ENCODE peak calls at places on chromosome 3, in five cellular contexts. Z is lower lobe of right lung, F is HCT116, T is ovary, O is transverse colon. D is an unnamed sample. For H3K4me1 and H3K36me3, the result is how much of the 10 kb centered on the place peaks cover.

GRCh38 chr3:157274644-157275137 is 114.7 kb upstream of the CCNL1 start:
- DNase-seq in Z (no peak), O (no peak), T (no peak), F (no peak), D (no peak)

GRCh38 chr3:108554913-108555571 is 34.2 kb downstream of the CIP2A start:
- DNase-seq in O (no peak), Z (no peak), F (no peak), T (no peak), D (no peak)

GRCh38 chr3:185733980-185734724 is 90.7 kb downstream of the IGF2BP2 start:
- DNase-seq in F (peak), T (peak), O (peak), Z (no peak), D (peak)

GRCh38 chr3:40620151-40620550 is 95.4 kb downstream of the ZNF621 start:
- DNase-seq in F (no peak), O (no peak), Z (no peak), T (no peak), D (peak)

GRCh38 chr3:45597166-45597565 is 2.6 kb downstream of the LIMD1 start:
- DNase-seq in F (no peak), Z (peak), T (no peak), O (peak), D (peak)

GRCh38 chr3:65893631-65894030 is 145.1 kb downstream of the MAGI1 start:
- DNase-seq in O (no peak), F (no peak), T (no peak), Z (no peak), D (no peak)

GRCh38 chr3:187610926-187611545 is 59.2 kb downstream of the SST start:
- DNase-seq in O (no peak), F (no peak), Z (no peak), T (no peak), D (no peak)

GRCh38 chr3:84108442-84108971 is 850.3 kb upstream of the CADM2 start:
- DNase-seq in T (no peak), Z (no peak), O (no peak), F (no peak), D (no peak)

GRCh38 chr3:39473452-39474125 is 6.1 kb downstream of the MOBP start:
- DNase-seq in Z (no peak), O (no peak), T (no peak), F (no peak), D (no peak)

GRCh38 chr3:171712168-171712938 is 97.9 kb downstream of the PLD1 start:
- DNase-seq in T (no peak), Z (no peak), O (no peak), F (no peak), D (no peak)

GRCh38 chr3:150235799-150236198 is 172.3 kb upstream of the TSC22D2 start:
- DNase-seq in T (no peak), Z (no peak), O (no peak), F (no peak), D (no peak)

GRCh38 chr3:68234118-68234780 is 579.8 kb upstream of the SUCLG2 start:
- DNase-seq in F (no peak), Z (no peak), T (no peak), O (no peak), D (no peak)

GRCh38 chr3:45677045-45677436 is 12.2 kb upstream of the SACM1L start:
- DNase-seq in F (no peak), O (peak), Z (no peak), T (peak), D (peak)

GRCh38 chr3:129595544-129596193 is 10.8 kb downstream of the PLXND1 start:
- DNase-seq in T (no peak), F (no peak), O (no peak), Z (no peak), D (no peak)

GRCh38 chr3:140832883-140833282 is 108.8 kb upstream of the SLC25A36 start:
- DNase-seq in Z (no peak), O (no peak), F (no peak), T (no peak), D (no peak)

GRCh38 chr3:147930417-147930816 is 521.3 kb downstream of the ZIC1 start:
- DNase-seq in O (no peak), Z (no peak), T (no peak), F (no peak), D (no peak)

GRCh38 chr3:147945968-147946519 is 536.9 kb downstream of the ZIC1 start:
- DNase-seq in F (peak), O (peak), T (no peak), Z (no peak), D (peak)

GRCh38 chr3:8571256-8571655 is 69.6 kb downstream of the LMCD1 start:
- DNase-seq in F (no peak), O (no peak), Z (no peak), T (no peak), D (no peak)

GRCh38 chr3:7682822-7683229 is 818.8 kb upstream of the LMCD1 start:
- DNase-seq in F (peak), O (no peak), Z (peak), T (no peak), D (no peak)

GRCh38 chr3:107600784-107601183 is 78.0 kb downstream of the BBX start:
- DNase-seq in F (no peak), O (no peak), Z (no peak), T (no peak), D (no peak)

GRCh38 chr3:64318670-64319271 is 93.5 kb upstream of the PRICKLE2 start:
- DNase-seq in Z (no peak), F (no peak), O (no peak), T (no peak), D (peak)

GRCh38 chr3:60399295-60399694 is 852.0 kb downstream of the FHIT start:
- DNase-seq in O (no peak), Z (no peak), F (no peak), T (no peak), D (no peak)

GRCh38 chr3:111737712-111738097 is 121.4 kb upstream of the PHLDB2 start:
- DNase-seq in Z (no peak), O (peak), F (no peak), T (peak), D (no peak)
- H3K4me1 ChIP-seq in Z (under half), O (under half), F (half or more), T (under half), D (under half)

DNA sequence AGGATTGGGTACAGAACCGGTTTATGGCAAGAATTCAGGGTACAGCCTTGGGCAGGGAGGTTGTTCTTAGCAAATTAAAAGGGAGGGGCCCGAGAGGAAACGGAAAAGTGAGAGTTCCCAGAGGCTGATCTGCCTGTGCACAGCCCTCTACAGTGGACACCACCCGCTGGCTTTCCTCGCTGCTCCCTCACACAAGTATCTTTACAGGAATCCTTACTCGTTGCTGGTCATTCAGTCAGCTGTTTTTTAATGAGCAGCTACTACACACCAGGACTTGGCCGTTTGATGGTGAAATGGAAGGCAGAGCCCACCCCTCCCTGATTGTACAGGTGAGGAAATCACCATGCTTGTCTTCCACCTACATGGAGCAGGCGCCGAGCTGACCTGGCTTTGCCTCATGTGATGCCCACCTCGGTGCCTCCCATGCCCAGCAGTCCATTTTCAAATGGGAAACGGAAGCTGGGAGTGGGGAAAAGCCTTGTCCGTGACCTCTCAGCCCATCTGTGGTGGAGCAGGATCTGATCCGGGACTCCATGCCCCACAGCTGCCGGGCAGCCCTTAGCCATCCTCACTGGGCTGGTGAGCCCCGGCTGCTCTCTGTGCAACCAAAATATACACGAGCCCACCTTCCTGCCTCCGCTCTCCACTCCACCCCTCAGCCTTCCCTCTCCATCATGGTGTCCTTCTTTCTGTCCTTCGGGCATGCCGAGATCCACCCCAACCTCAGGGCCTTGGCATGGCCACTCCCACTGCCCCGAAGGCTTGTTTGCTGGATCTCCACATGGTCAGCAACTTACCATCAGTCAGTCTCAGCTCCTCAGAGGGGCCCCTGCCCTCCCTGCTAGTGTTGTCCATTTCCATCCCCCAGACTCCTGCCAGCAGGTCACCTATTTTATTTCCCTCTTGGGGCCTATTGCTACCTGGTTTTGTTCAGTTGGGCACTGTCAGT is 33.3 kb upstream of the FGD5 start:
- DNase-seq in T (no peak), F (no peak), O (no peak), Z (no peak), D (no peak)
- H3K36me3 ChIP-seq in T (under half), F (under half), O (under half), Z (under half), D (under half)

GRCh38 chr3:49120438-49121135 is at the start of gene USP19:
- DNase-seq in O (peak), Z (peak), T (peak), F (peak), D (peak)

GRCh38 chr3:49120096-49120437 is 556 bp downstream of the USP19 start:
- DNase-seq in O (no peak), F (no peak), T (no peak), Z (no peak), D (no peak)

GRCh38 chr3:49122886-49123545 is 2.4 kb upstream of the USP19 start:
- DNase-seq in O (no peak), Z (no peak), F (no peak), T (peak), D (no peak)

GRCh38 chr3:49122022-49122421 is 1.4 kb upstream of the USP19 start:
- DNase-seq in O (no peak), Z (no peak), T (no peak), F (no peak), D (no peak)

GRCh38 chr3:49121244-49121671 is 635 bp upstream of the USP19 start:
- DNase-seq in T (no peak), O (no peak), F (no peak), Z (no peak), D (no peak)
- H3K27ac ChIP-seq in T (peak), O (peak), F (peak), Z (peak), D (peak)

DNA sequence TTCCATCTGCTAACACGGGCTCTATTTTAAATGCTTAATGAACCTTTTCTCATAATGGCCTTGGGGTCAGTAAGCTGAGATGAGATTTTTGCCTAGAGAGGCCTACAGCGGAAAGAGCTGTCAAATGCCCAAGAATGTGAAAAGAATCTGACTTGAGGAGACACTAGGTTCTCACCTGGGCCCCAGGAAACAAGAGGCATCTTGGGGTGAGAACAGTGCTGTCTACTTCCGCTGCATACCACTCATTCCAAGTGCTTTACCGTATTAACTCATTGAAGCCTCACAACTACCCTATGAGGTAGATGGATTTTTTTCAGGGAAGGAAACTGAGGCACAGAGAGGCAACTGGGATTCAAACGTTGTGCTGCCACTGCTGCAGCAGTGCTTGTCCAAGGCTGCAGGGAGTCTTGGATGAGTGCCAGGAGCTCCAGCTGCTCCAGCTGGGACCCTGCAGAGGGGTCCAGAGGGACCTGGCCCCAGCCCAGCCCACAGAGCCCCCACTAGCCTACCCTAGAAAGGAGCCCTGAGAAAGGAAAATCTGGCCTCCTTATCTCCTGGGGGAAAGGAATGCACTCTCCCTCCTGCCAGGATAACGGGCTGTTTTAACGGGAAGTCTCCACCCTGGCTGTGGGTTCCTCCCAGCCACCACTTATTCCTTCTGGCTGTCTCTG is 68.4 kb downstream of the SLC12A8 start:
- DNase-seq in O (no peak), Z (no peak), F (no peak), T (peak), D (no peak)
- H3K4me1 ChIP-seq in O (under half), Z (half or more), F (under half), T (under half), D (under half)

GRCh38 chr3:113277414-113277813 is 66.1 kb downstream of the BOC start:
- DNase-seq in T (no peak), O (no peak), F (no peak), Z (no peak), D (no peak)

GRCh38 chr3:113278599-113278955 is 67.2 kb downstream of the BOC start:
- DNase-seq in T (no peak), Z (no peak), F (no peak), O (no peak), D (no peak)

GRCh38 chr3:113276581-113277080 is 65.3 kb downstream of the BOC start:
- DNase-seq in T (no peak), F (no peak), O (no peak), Z (no peak), D (no peak)

GRCh38 chr3:113277886-113278598 is 66.7 kb downstream of the BOC start:
- DNase-seq in F (no peak), O (no peak), Z (no peak), T (no peak), D (no peak)

GRCh38 chr3:113279686-113280085 is 68.3 kb downstream of the BOC start:
- DNase-seq in O (no peak), Z (no peak), T (no peak), F (no peak), D (no peak)
- H3K36me3 ChIP-seq in O (under half), Z (under half), T (under half), F (under half), D (under half)

DNA sequence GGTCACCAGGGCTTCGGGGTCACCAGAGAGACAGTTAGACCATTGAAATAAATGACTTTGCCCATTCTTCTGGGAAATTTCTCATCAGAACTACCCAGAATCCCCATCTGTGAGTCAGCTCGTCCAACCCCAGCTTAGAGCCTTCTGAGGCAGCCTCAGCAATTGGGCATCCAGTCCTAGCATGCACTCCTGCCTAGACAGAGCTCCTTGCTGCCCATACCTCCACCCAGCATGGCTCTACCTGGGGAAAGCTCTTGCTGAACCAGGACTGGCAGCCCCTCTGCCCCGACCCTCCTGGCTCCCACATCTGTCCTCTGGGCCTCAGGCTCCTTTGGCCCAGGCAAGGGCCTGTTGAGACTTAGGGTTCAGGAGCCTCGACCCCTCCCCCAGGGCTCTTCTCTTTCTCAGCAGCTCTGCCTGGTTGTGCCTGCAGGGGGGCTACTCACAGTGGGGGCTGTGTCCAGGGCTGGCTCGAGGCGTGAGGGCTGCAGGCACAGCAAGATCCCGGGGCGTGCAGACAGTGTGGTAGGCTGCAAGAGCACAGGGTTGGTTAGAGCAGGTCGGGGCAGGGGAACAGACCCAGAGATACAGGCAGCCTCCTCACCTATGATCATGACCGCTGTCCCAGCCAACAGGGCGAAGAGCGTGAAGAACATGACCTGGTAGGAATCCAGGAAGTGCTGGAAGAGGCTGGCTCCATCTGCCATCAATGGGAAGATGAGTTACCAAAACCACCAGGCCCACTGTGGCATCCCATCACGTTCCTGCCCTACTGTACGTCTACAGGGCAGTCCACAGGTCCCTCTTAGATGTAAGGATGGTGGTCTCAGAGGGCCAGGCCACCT is 101.3 kb downstream of the NUP210 start:
- DNase-seq in T (no peak), Z (no peak), F (no peak), O (no peak), D (no peak)
- H3K27ac ChIP-seq in T (no peak), Z (no peak), F (no peak), O (no peak), D (no peak)

DNA sequence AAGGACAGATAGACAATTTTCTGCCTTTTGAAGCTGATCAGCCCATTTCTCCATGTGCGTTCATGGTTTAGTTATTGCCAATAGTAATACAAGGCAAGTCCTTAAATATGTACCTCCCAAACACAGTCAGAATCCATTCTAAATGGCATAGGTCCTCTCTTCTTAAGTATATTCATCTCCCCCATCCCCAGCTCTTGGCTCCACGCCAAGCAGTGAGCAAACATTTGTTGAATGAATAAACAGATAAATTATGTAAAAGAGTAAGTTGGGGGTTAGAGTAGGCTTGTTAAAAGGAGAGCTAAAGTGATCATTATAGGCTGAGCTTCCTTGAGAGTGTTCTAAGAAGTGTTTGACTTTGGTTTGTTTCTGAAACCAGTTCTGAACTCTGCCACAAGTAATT is 241.3 kb downstream of the ITPR1 start:
- DNase-seq in T (no peak), Z (no peak), O (no peak), F (no peak), D (no peak)
- H3K4me1 ChIP-seq in T (under half), Z (under half), O (under half), F (under half), D (under half)

DNA sequence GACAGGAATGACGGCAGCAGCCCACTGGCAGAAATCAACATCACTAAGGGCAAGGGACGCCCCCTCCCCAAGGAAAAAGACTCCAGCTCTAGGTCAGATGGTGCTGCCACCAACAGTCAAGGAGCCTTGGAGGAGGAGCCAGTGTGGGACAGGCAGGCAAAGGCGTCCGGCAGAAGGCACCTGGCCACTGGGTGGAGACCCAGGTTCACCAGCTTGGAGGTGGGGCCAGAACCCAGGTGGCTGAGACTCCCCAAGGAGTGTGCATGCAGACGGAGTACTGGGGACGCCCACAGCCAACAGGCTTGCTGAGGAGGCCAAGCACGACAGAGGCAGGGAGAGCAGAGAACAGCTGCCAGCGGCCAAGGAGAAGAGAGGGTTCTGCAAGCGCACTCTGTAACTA is 35.2 kb downstream of the PTPN23 start:
- DNase-seq in O (no peak), F (no peak), T (no peak), Z (no peak), D (peak)
- H3K36me3 ChIP-seq in O (under half), F (under half), T (under half), Z (half or more), D (under half)

D was measured in small intestine.